ENCODE peak calls at places on chromosomes 5 and 9, in five cellular contexts. Z is stimulated activated CD8-positive, alpha-beta memory T cell treated with anti-CD3 and anti-CD28 coated beads, Interleukin-12 subunit alpha, Interleukin-12 subunit beta, amount 100 ng/mL, for 4 hours; B is osteoblast; Y is amniotic stem cell; U is SJSA1. W is an unnamed sample.

GRCh38 chr9:131530546-131530929 is 525 bp downstream of the UCK1 start:
- DNase-seq in U (peak; percentile 64), Y (no peak), B (peak; percentile 97), Z (no peak), W (no peak)

GRCh38 chr5:91281409-91281808 is 101.7 kb downstream of the ARRDC3 start:
- DNase-seq in B (peak; percentile 81), Y (peak; percentile 62), U (no peak), Z (no peak), W (no peak)

GRCh38 chr5:76728965-76729364 is 13.0 kb downstream of the F2R start:
- DNase-seq in U (no peak), Z (no peak), Y (no peak), B (no peak), W (no peak)

GRCh38 chr5:127871448-127872153 is 168.4 kb downstream of the CCDC192 start:
- DNase-seq in U (no peak), B (no peak), Z (no peak), Y (no peak), W (no peak)

GRCh38 chr9:89172398-89172797 is 6.2 kb downstream of the SHC3 start:
- DNase-seq in Y (no peak), U (no peak), Z (no peak), B (no peak), W (no peak)

GRCh38 chr5:140293091-140293996 is 9.6 kb downstream of the PFDN1 start:
- DNase-seq in B (no peak), U (no peak), Z (no peak), Y (no peak), W (no peak)

GRCh38 chr9:116587919-116588318 is 99.2 kb upstream of the TRIM32 start:
- DNase-seq in Z (no peak), U (no peak), B (no peak), Y (no peak), W (no peak)

GRCh38 chr5:176943816-176944215 is 44.7 kb upstream of the HK3 start:
- DNase-seq in Y (no peak), U (no peak), B (no peak), Z (no peak), W (no peak)

GRCh38 chr9:114141553-114142548 is 13.5 kb upstream of the COL27A1 start:
- DNase-seq in U (no peak), B (no peak), Z (no peak), Y (no peak), W (no peak)

GRCh38 chr9:15642369-15642962 is 89.6 kb downstream of the CCDC171 start:
- DNase-seq in U (no peak), Y (no peak), Z (no peak), B (peak; percentile 82), W (no peak)

W was measured in pancreas.